ENCODE peak calls at places on chromosomes 11 and 22, in four cellular contexts. L is K562, V is GM12878, W is H1. P is an unnamed sample.

GRCh38 chr11:9760180-9760550 is 96.3 kb downstream of the SWAP70 start:
- DNase-seq in W (no peak), L (no peak), V (no peak), P (no peak)

GRCh38 chr11:109606256-109606655 is 184.3 kb downstream of the C11orf87 start:
- DNase-seq in W (no peak), V (no peak), L (no peak), P (no peak)

GRCh38 chr22:39351689-39352214 is 2.0 kb downstream of the SYNGR1 start:
- DNase-seq in V (peak), L (no peak), W (no peak), P (no peak)

GRCh38 chr11:39684155-39684554 is 1775.3 kb downstream of the LRRC4C start:
- DNase-seq in W (no peak), V (no peak), L (no peak), P (no peak)

GRCh38 chr22:24523873-24524272 is 28.7 kb downstream of the UPB1 start:
- DNase-seq in V (no peak), L (no peak), W (no peak), P (no peak)

GRCh38 chr22:46147471-46148267 is 2.7 kb upstream of the PPARA start:
- DNase-seq in V (no peak), L (no peak), W (no peak), P (peak)

GRCh38 chr22:39898997-39899396 is 1.9 kb upstream of the GRAP2 start:
- DNase-seq in W (no peak), V (peak), L (no peak), P (no peak)

GRCh38 chr11:128549256-128549944 is 38.0 kb downstream of the ETS1 start:
- DNase-seq in L (no peak), W (no peak), V (no peak), P (no peak)

GRCh38 chr11:132448334-132448995 is 1078.0 kb downstream of the NTM start:
- DNase-seq in L (no peak), V (no peak), W (no peak), P (no peak)

DNA sequence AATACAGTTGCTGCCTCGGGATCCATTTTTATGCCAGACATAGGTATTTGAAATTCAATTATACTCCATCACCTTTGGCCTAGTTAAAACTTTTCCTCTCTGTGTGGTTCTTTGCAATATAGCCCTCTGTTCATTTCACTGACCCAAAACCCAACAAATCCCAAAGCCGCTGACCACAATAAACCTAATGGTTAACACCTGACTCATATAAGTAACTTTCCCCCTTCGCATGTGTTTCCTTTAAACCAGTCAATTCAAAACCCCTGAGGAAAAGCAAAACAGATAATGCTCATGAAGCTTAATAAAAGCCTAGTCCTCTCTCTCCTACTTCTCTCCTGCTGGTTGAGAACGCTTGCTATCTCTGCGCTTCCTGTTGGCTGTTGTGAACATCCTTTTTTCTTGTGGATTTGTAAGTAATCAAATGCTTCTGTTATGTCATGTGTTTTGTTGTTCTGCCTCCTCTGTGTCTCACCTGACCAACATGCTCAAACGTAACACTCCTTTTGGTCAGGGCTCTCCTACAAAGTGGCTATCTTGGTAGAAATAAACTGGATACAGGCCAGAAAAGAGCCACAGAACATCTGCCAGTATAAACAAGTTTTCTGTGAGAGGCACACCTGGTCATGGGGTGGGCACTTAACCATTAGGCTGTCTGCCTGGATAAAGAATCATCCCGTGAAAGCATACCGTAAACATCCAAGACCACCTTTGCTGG is 652.6 kb downstream of the METTL15 start:
- DNase-seq in V (no peak), W (no peak), L (no peak), P (no peak)
- TF ChIP-seq CBX5 in V (no peak), W (no peak), L (no peak), P (no peak)

DNA sequence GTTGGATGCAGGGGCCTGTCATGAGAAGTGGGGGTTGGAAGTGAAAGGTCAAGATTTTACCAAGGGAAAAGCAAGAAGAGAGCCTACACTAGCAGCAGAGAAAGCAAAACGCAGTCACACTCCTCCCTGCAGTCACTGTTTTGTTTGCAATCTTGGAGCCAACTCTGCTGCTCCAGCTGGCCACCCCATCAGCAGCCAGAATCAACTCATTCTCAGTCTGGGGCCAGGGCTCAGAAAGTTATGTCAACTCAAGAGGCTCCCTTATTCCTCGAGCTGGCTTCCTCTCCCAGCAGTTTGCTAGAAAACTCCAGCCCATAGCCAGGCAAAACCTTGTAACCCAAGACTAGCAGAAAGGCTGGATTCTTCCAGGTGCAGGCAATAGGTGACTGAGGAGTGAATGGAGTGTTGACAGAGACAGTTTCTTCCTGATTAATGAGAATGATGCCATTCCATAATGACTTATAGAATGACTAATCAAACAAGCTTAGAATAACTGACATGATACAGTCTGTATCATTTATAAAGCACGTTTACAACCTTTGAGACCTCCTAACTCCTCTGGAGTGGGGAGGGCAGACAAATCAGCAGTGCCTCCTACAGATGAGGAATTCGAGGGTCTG is 53.4 kb downstream of the P4HA3 start:
- DNase-seq in V (no peak), W (no peak), L (no peak), P (no peak)
- TF ChIP-seq CBX5 in V (no peak), W (no peak), L (no peak), P (no peak)

GRCh38 chr22:33896801-33897620 is 23.3 kb downstream of the LARGE1 start:
- DNase-seq in V (no peak), L (no peak), W (peak), P (no peak)
- TF ChIP-seq CBX5 in V (no peak), L (no peak), W (no peak), P (no peak)

DNA sequence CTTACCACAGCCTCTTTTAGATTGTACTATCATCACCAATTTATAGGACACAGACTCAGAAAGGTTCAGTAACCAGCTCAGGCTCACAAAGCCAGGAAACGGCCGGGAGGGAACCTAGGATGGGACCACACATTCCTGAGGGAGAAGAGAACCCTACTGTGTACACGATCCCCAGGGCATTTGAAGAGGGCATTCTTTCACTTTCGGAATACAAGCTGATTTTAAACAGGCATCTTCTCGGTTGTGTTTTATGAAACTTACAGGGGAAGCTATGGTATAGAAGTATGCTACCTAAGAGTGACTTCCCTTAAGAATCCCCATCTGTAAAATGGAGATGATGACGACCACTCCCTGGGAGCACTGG is 19.0 kb downstream of the SMCO4 start:
- DNase-seq in W (no peak), V (no peak), L (no peak), P (no peak)
- TF ChIP-seq CBX5 in W (no peak), V (no peak), L (no peak), P (no peak)

DNA sequence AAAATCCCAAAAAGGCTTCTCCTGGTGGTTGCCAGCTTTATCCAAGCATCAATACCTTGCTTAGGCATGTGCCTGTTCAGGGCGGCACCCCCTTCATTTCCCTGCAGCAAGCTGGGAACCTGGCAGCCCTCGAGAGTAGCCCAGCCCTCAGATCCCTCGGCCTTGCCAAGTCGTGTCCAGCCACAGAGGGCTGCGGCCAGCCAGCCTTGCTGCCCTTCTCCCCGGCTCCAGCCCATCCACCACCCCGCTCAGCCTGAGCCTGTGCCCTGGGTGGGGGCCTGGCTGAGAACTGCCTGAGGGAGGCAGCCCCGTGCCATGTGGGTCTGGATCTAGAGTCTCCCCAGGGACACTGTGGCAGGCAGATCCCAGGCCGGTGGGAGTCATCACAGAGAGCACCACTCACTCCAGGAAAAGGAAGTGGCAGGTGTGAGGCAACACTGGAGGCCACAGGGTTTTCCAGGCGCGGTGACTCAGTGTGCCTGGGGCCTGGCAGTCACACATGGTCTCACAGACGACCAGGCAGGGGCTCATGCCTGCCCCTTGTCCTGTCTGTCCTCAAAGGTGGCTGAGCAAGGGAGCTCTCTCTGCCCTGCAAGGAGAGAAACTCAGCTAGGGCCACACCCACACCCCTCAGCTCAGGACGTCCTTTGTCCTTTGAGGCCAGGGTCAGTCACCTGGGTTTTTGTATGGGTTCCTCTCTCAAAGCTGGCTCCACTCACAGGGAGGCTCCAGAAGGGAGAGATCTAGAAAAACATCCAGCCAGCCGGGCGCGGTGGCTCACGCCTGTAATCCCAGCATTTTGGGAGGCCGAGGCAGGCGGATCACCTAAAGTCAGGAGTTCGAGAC is 12.2 kb upstream of the CDC42BPG start:
- DNase-seq in W (no peak), V (no peak), L (no peak), P (peak)
- TF ChIP-seq CBX5 in W (no peak), V (no peak), L (no peak), P (peak)

GRCh38 chr22:29670615-29671014 is 49.2 kb upstream of the CABP7 start:
- DNase-seq in W (no peak), L (no peak), V (no peak), P (no peak)
- TF ChIP-seq CBX5 in W (no peak), L (no peak), V (no peak), P (no peak)

GRCh38 chr11:74678591-74679512 is 52.4 kb downstream of the CHRDL2 start:
- DNase-seq in L (peak), V (no peak), W (no peak), P (no peak)
- TF ChIP-seq CBX5 in L (no peak), V (no peak), W (no peak), P (no peak)

GRCh38 chr11:19508166-19508565 is 204.5 kb upstream of the NAV2 start:
- DNase-seq in L (peak), W (no peak), V (no peak), P (peak)
- TF ChIP-seq CBX5 in L (no peak), W (no peak), V (no peak), P (no peak)

DNA sequence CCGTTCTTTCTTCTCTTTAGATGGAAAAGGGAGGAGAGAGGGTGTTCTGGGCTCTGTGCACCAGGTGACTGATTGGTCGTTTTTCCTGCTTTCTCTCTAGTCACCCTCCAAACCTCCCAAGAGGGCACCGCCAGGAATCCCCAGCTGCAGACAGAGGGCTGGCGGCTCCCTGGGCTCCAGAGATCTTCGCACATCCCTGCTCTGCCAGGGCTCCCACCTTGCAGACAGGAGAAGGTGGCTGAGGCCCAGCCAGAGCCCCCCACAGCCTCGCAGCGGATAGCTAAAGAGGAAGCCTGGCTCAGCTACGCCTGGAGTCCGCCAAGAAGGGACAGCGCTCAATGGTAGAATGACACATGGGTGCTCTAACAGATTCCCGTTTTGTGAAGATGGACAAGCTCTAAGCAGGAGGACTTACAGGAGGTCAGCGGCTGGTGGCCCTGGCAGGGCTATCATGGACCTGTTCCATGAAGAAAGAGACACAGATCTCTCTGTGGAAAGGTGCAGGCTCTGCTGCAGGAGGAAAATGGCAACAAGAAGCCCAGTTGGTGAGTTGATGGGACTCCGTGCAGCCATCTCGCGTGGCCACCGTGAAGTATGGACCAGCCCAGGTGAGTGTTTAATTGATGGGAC is 976.9 kb downstream of the BRD1 start:
- DNase-seq in L (no peak), V (no peak), W (no peak), P (no peak)
- TF ChIP-seq CBX5 in L (no peak), V (no peak), W (no peak), P (no peak)

P was measured in HepG2.